ENCODE peak calls at places on chromosomes 2 and 18, in seven cellular contexts. One of them, this sample, is unnamed.

GRCh38 chr18:77042583-77042982 is 90.0 kb downstream of the MBP start:
- DNase-seq in sigmoid colon: no peak
- DNase-seq in suprapubic skin: no peak
- DNase-seq in A549: no peak
- DNase-seq in ovary: no peak
- DNase-seq in tibial nerve: no peak
- DNase-seq in SK-N-SH: no peak
- DNase-seq in this sample: no peak

GRCh38 chr2:231926180-231926741 is at the start of gene NPPC:
- DNase-seq in sigmoid colon: peak; percentile 76
- DNase-seq in suprapubic skin: peak; percentile 47
- DNase-seq in A549: peak; percentile 46
- DNase-seq in ovary: peak; percentile 40
- DNase-seq in tibial nerve: no peak
- DNase-seq in SK-N-SH: peak; percentile 93
- DNase-seq in this sample: no peak

GRCh38 chr2:186695081-186695756 is 1.4 kb downstream of the FAM171B start:
- DNase-seq in sigmoid colon: no peak
- DNase-seq in suprapubic skin: no peak
- DNase-seq in A549: no peak
- DNase-seq in ovary: peak; percentile 8
- DNase-seq in tibial nerve: no peak
- DNase-seq in SK-N-SH: peak; percentile 44
- DNase-seq in this sample: no peak

GRCh38 chr2:161273038-161273760 is 35.0 kb upstream of the PSMD14 start:
- DNase-seq in sigmoid colon: no peak
- DNase-seq in suprapubic skin: no peak
- DNase-seq in A549: peak; percentile 12
- DNase-seq in ovary: no peak
- DNase-seq in tibial nerve: peak; percentile 85
- DNase-seq in SK-N-SH: peak; percentile 45
- DNase-seq in this sample: no peak

GRCh38 chr2:109614715-109615636 is 812 bp downstream of the SOWAHC start:
- DNase-seq in sigmoid colon: peak; percentile 71
- DNase-seq in suprapubic skin: peak; percentile 72
- DNase-seq in A549: no peak
- DNase-seq in ovary: peak; percentile 27
- DNase-seq in tibial nerve: no peak
- DNase-seq in SK-N-SH: peak; percentile 72
- DNase-seq in this sample: peak; percentile 31

GRCh38 chr2:48525269-48525943 is 4.5 kb upstream of the STON1 start:
- DNase-seq in sigmoid colon: no peak
- DNase-seq in suprapubic skin: no peak
- DNase-seq in A549: no peak
- DNase-seq in ovary: no peak
- DNase-seq in tibial nerve: peak; percentile 54
- DNase-seq in SK-N-SH: no peak
- DNase-seq in this sample: no peak

GRCh38 chr2:88880441-88880953 is 189.0 kb downstream of the RPIA start:
- DNase-seq in sigmoid colon: no peak
- DNase-seq in suprapubic skin: no peak
- DNase-seq in A549: peak; percentile 43
- DNase-seq in ovary: no peak
- DNase-seq in tibial nerve: peak; percentile 66
- DNase-seq in SK-N-SH: peak; percentile 30
- DNase-seq in this sample: no peak

GRCh38 chr2:101342625-101343008 is 34.1 kb upstream of the RNF149 start:
- DNase-seq in sigmoid colon: no peak
- DNase-seq in suprapubic skin: no peak
- DNase-seq in A549: no peak
- DNase-seq in ovary: no peak
- DNase-seq in tibial nerve: no peak
- DNase-seq in SK-N-SH: no peak
- DNase-seq in this sample: no peak

GRCh38 chr2:158359846-158360245 is 96.7 kb downstream of the CCDC148 start:
- DNase-seq in sigmoid colon: no peak
- DNase-seq in suprapubic skin: no peak
- DNase-seq in A549: no peak
- DNase-seq in ovary: no peak
- DNase-seq in tibial nerve: no peak
- DNase-seq in SK-N-SH: no peak
- DNase-seq in this sample: no peak

GRCh38 chr2:201127570-201127969 is 11.6 kb downstream of the CFLAR start:
- DNase-seq in sigmoid colon: no peak
- DNase-seq in suprapubic skin: no peak
- DNase-seq in A549: no peak
- DNase-seq in ovary: no peak
- DNase-seq in tibial nerve: no peak
- DNase-seq in SK-N-SH: no peak
- DNase-seq in this sample: no peak

GRCh38 chr18:47248610-47249343 is 2.7 kb downstream of the SKOR2 start:
- DNase-seq in sigmoid colon: no peak
- DNase-seq in suprapubic skin: no peak
- DNase-seq in A549: no peak
- DNase-seq in ovary: no peak
- DNase-seq in tibial nerve: no peak
- DNase-seq in SK-N-SH: peak; percentile 45
- DNase-seq in this sample: no peak

GRCh38 chr2:223050900-223051299 is 1.1 kb upstream of the KCNE4 start:
- DNase-seq in sigmoid colon: peak; percentile 67
- DNase-seq in suprapubic skin: no peak
- DNase-seq in A549: no peak
- DNase-seq in ovary: no peak
- DNase-seq in tibial nerve: no peak
- DNase-seq in SK-N-SH: no peak
- DNase-seq in this sample: no peak

GRCh38 chr18:3761266-3761665 is 311.3 kb downstream of the TGIF1 start:
- DNase-seq in sigmoid colon: no peak
- DNase-seq in suprapubic skin: no peak
- DNase-seq in A549: no peak
- DNase-seq in ovary: no peak
- DNase-seq in tibial nerve: no peak
- DNase-seq in SK-N-SH: no peak
- DNase-seq in this sample: no peak

GRCh38 chr2:182980115-182980514 is 58.1 kb downstream of the NCKAP1 start:
- DNase-seq in sigmoid colon: no peak
- DNase-seq in suprapubic skin: no peak
- DNase-seq in A549: peak; percentile 33
- DNase-seq in ovary: no peak
- DNase-seq in tibial nerve: no peak
- DNase-seq in SK-N-SH: peak; percentile 41
- DNase-seq in this sample: no peak

GRCh38 chr2:12797815-12798214 is 81.1 kb downstream of the TRIB2 start:
- DNase-seq in sigmoid colon: no peak
- DNase-seq in suprapubic skin: no peak
- DNase-seq in A549: no peak
- DNase-seq in ovary: no peak
- DNase-seq in tibial nerve: no peak
- DNase-seq in SK-N-SH: no peak
- DNase-seq in this sample: no peak

GRCh38 chr2:203808041-203808750 is 59.4 kb upstream of the CTLA4 start:
- DNase-seq in sigmoid colon: no peak
- DNase-seq in suprapubic skin: no peak
- DNase-seq in A549: no peak
- DNase-seq in ovary: no peak
- DNase-seq in tibial nerve: no peak
- DNase-seq in SK-N-SH: no peak
- DNase-seq in this sample: no peak

GRCh38 chr2:81624825-81625224 is 1320.3 kb upstream of the LRRTM1 start:
- DNase-seq in sigmoid colon: no peak
- DNase-seq in suprapubic skin: no peak
- DNase-seq in A549: no peak
- DNase-seq in ovary: no peak
- DNase-seq in tibial nerve: no peak
- DNase-seq in SK-N-SH: no peak
- DNase-seq in this sample: no peak

GRCh38 chr18:28086530-28087172 is 90.3 kb downstream of the CDH2 start:
- DNase-seq in sigmoid colon: no peak
- DNase-seq in suprapubic skin: no peak
- DNase-seq in A549: no peak
- DNase-seq in ovary: no peak
- DNase-seq in tibial nerve: peak; percentile 11
- DNase-seq in SK-N-SH: no peak
- DNase-seq in this sample: no peak

GRCh38 chr18:26286008-26286407 is 59.8 kb downstream of the TAF4B start:
- DNase-seq in sigmoid colon: no peak
- DNase-seq in suprapubic skin: no peak
- DNase-seq in A549: no peak
- DNase-seq in ovary: no peak
- DNase-seq in tibial nerve: no peak
- DNase-seq in SK-N-SH: no peak
- DNase-seq in this sample: no peak

GRCh38 chr18:46320928-46321855 is 217.0 kb downstream of the HAUS1 start:
- DNase-seq in sigmoid colon: no peak
- DNase-seq in suprapubic skin: no peak
- DNase-seq in A549: no peak
- DNase-seq in ovary: no peak
- DNase-seq in tibial nerve: no peak
- DNase-seq in SK-N-SH: no peak
- DNase-seq in this sample: no peak

GRCh38 chr2:237572021-237572741 is 5.8 kb downstream of the PRLH start:
- DNase-seq in sigmoid colon: peak; percentile 96
- DNase-seq in suprapubic skin: peak; percentile 94
- DNase-seq in A549: peak; percentile 95
- DNase-seq in ovary: peak; percentile 93
- DNase-seq in tibial nerve: peak; percentile 88
- DNase-seq in SK-N-SH: peak; percentile 96
- DNase-seq in this sample: peak; percentile 92

GRCh38 chr2:127719301-127720218 is 18.3 kb downstream of the SFT2D3 start:
- DNase-seq in sigmoid colon: no peak
- DNase-seq in suprapubic skin: no peak
- DNase-seq in A549: no peak
- DNase-seq in ovary: no peak
- DNase-seq in tibial nerve: no peak
- DNase-seq in SK-N-SH: no peak
- DNase-seq in this sample: no peak

GRCh38 chr2:217162533-217162932 is 302.7 kb upstream of the TNP1 start:
- DNase-seq in sigmoid colon: no peak
- DNase-seq in suprapubic skin: no peak
- DNase-seq in A549: no peak
- DNase-seq in ovary: no peak
- DNase-seq in tibial nerve: no peak
- DNase-seq in SK-N-SH: no peak
- DNase-seq in this sample: no peak

GRCh38 chr2:13003500-13003899 is 286.8 kb downstream of the TRIB2 start:
- DNase-seq in sigmoid colon: no peak
- DNase-seq in suprapubic skin: no peak
- DNase-seq in A549: no peak
- DNase-seq in ovary: no peak
- DNase-seq in tibial nerve: no peak
- DNase-seq in SK-N-SH: no peak
- DNase-seq in this sample: no peak

GRCh38 chr2:95285542-95285932 is 11.3 kb downstream of the PROM2 start:
- DNase-seq in sigmoid colon: no peak
- DNase-seq in suprapubic skin: no peak
- DNase-seq in A549: no peak
- DNase-seq in ovary: no peak
- DNase-seq in tibial nerve: no peak
- DNase-seq in SK-N-SH: no peak
- DNase-seq in this sample: no peak

GRCh38 chr2:202934456-202934855 is 22.4 kb downstream of the CARF start:
- DNase-seq in sigmoid colon: no peak
- DNase-seq in suprapubic skin: no peak
- DNase-seq in A549: no peak
- DNase-seq in ovary: no peak
- DNase-seq in tibial nerve: no peak
- DNase-seq in SK-N-SH: no peak
- DNase-seq in this sample: no peak

GRCh38 chr2:203018181-203018580 is 3.5 kb downstream of the NBEAL1 start:
- DNase-seq in sigmoid colon: no peak
- DNase-seq in suprapubic skin: no peak
- DNase-seq in A549: no peak
- DNase-seq in ovary: no peak
- DNase-seq in tibial nerve: no peak
- DNase-seq in SK-N-SH: no peak
- DNase-seq in this sample: no peak

DNA sequence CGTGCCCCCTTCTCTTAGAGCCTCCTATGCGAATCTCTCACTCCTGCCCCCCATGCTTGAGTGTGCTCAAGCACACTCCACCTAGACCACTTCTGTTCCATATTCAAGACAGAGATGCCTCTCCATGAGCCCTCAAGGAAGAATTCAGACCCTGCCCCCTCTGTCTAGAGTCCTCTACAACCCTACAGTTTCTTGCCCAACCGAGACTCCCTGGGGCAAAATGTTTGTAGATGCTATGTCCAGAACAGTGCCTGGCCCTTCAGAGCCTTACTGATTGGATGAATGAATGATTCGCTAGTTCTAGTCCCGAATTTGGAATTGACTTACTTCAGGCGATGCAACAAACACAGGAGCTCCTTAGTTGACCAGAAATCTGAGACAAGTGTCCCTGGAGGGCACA is 8.7 kb downstream of the APCDD1 start:
- DNase-seq in sigmoid colon: no peak
- DNase-seq in suprapubic skin: no peak
- DNase-seq in A549: no peak
- DNase-seq in ovary: no peak
- DNase-seq in tibial nerve: no peak
- DNase-seq in SK-N-SH: no peak
- DNase-seq in this sample: no peak
- H3K9me3 ChIP-seq in sigmoid colon: no peaks in the 10 kb centered on the region
- H3K9me3 ChIP-seq in suprapubic skin: no peaks in the 10 kb centered on the region
- H3K9me3 ChIP-seq in A549: no peaks in the 10 kb centered on the region
- H3K9me3 ChIP-seq in ovary: no peaks in the 10 kb centered on the region
- H3K9me3 ChIP-seq in tibial nerve: no peaks in the 10 kb centered on the region
- H3K9me3 ChIP-seq in SK-N-SH: no peaks in the 10 kb centered on the region
- H3K9me3 ChIP-seq in this sample: no peaks in the 10 kb centered on the region

GRCh38 chr18:74806073-74806472 is 208.4 kb downstream of the ZNF407 start:
- DNase-seq in sigmoid colon: no peak
- DNase-seq in suprapubic skin: no peak
- DNase-seq in A549: no peak
- DNase-seq in ovary: no peak
- DNase-seq in tibial nerve: no peak
- DNase-seq in SK-N-SH: no peak
- DNase-seq in this sample: peak; percentile 63
- TF ChIP-seq EP300 in sigmoid colon: no peak
- TF ChIP-seq EP300 in suprapubic skin: no peak
- TF ChIP-seq EP300 in A549: no peak
- TF ChIP-seq EP300 in ovary: no peak
- TF ChIP-seq EP300 in tibial nerve: no peak
- TF ChIP-seq EP300 in SK-N-SH: no peak
- TF ChIP-seq EP300 in this sample: no peak

DNA sequence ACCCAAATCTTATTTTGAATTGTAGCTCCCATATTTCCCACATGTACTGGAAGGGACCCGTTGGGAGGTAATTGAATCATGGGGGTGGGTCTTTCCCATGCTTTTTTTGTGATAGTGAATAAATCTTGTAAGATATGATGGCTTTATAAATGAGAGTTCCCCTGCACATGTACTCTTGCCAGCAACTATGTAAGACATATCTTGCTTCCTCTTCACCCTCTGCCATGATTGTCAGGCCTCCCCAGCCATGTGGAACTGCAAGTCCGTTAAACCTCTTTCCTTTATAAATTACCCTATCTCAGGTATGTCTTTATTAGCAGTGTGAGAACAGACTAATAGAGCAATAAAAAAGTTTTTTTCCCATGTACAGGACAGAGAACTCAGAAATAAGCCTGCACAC is 468.4 kb upstream of the SPHKAP start:
- DNase-seq in sigmoid colon: no peak
- DNase-seq in suprapubic skin: no peak
- DNase-seq in A549: no peak
- DNase-seq in ovary: no peak
- DNase-seq in tibial nerve: no peak
- DNase-seq in SK-N-SH: no peak
- DNase-seq in this sample: no peak
- H3K4me3 ChIP-seq in sigmoid colon: no peak overlapping the region
- H3K4me3 ChIP-seq in suprapubic skin: no peak overlapping the region
- H3K4me3 ChIP-seq in A549: no peak overlapping the region
- H3K4me3 ChIP-seq in ovary: no peak overlapping the region
- H3K4me3 ChIP-seq in tibial nerve: no peak overlapping the region
- H3K4me3 ChIP-seq in SK-N-SH: no peak overlapping the region
- H3K4me3 ChIP-seq in this sample: no peak overlapping the region

GRCh38 chr2:60410458-60411146 is 142.9 kb downstream of the BCL11A start:
- DNase-seq in sigmoid colon: no peak
- DNase-seq in suprapubic skin: no peak
- DNase-seq in A549: no peak
- DNase-seq in ovary: no peak
- DNase-seq in tibial nerve: no peak
- DNase-seq in SK-N-SH: no peak
- DNase-seq in this sample: no peak
- H3K9me3 ChIP-seq in sigmoid colon: no peaks in the 10 kb centered on the region
- H3K9me3 ChIP-seq in suprapubic skin: no peaks in the 10 kb centered on the region
- H3K9me3 ChIP-seq in A549: no peaks in the 10 kb centered on the region
- H3K9me3 ChIP-seq in ovary: no peaks in the 10 kb centered on the region
- H3K9me3 ChIP-seq in tibial nerve: no peaks in the 10 kb centered on the region
- H3K9me3 ChIP-seq in SK-N-SH: no peaks in the 10 kb centered on the region
- H3K9me3 ChIP-seq in this sample: no peaks in the 10 kb centered on the region

This sample was measured in transverse colon.